ENCODE peak calls at places on chromosomes 6 and 20, in seven cellular contexts. One of them, this sample, is unnamed.

GRCh38 chr6:102485480-102485879 is 1092.0 kb downstream of the GRIK2 start:
- DNase-seq in chondrocyte: no peak
- DNase-seq in iris pigment epithelial cell: no peak
- DNase-seq in cerebellum: no peak
- DNase-seq in effector memory CD8-positive, alpha-beta T cell: no peak
- DNase-seq in activated naive CD8-positive, alpha-beta T cell treated with anti-CD3 and anti-CD28 coated beads, Interleukin-2, amount 50 U/mL, for 24 hours: no peak
- DNase-seq in caudate nucleus: no peak
- DNase-seq in this sample: no peak

GRCh38 chr20:19690462-19690861 is 67.6 kb upstream of the RIN2 start:
- DNase-seq in chondrocyte: no peak
- DNase-seq in iris pigment epithelial cell: no peak
- DNase-seq in cerebellum: no peak
- DNase-seq in effector memory CD8-positive, alpha-beta T cell: no peak
- DNase-seq in activated naive CD8-positive, alpha-beta T cell treated with anti-CD3 and anti-CD28 coated beads, Interleukin-2, amount 50 U/mL, for 24 hours: no peak
- DNase-seq in caudate nucleus: no peak
- DNase-seq in this sample: no peak

GRCh38 chr20:35490736-35491181 is 35.4 kb downstream of the CEP250 start:
- DNase-seq in chondrocyte: no peak
- DNase-seq in iris pigment epithelial cell: no peak
- DNase-seq in cerebellum: no peak
- DNase-seq in effector memory CD8-positive, alpha-beta T cell: peak; percentile 50
- DNase-seq in activated naive CD8-positive, alpha-beta T cell treated with anti-CD3 and anti-CD28 coated beads, Interleukin-2, amount 50 U/mL, for 24 hours: peak; percentile 63
- DNase-seq in caudate nucleus: peak; percentile 10
- DNase-seq in this sample: no peak

GRCh38 chr6:157222201-157222981 is 100.9 kb downstream of the TMEM242 start:
- DNase-seq in chondrocyte: no peak
- DNase-seq in iris pigment epithelial cell: no peak
- DNase-seq in cerebellum: no peak
- DNase-seq in effector memory CD8-positive, alpha-beta T cell: no peak
- DNase-seq in activated naive CD8-positive, alpha-beta T cell treated with anti-CD3 and anti-CD28 coated beads, Interleukin-2, amount 50 U/mL, for 24 hours: no peak
- DNase-seq in caudate nucleus: no peak
- DNase-seq in this sample: peak; percentile 58

GRCh38 chr20:58268936-58269619 is 40.4 kb upstream of the RAB22A start:
- DNase-seq in chondrocyte: no peak
- DNase-seq in iris pigment epithelial cell: peak; percentile 36
- DNase-seq in cerebellum: no peak
- DNase-seq in effector memory CD8-positive, alpha-beta T cell: no peak
- DNase-seq in activated naive CD8-positive, alpha-beta T cell treated with anti-CD3 and anti-CD28 coated beads, Interleukin-2, amount 50 U/mL, for 24 hours: peak; percentile 27
- DNase-seq in caudate nucleus: no peak
- DNase-seq in this sample: no peak

GRCh38 chr6:133707456-133707855 is 181.5 kb upstream of the TCF21 start:
- DNase-seq in chondrocyte: no peak
- DNase-seq in iris pigment epithelial cell: peak; percentile 98
- DNase-seq in cerebellum: peak; percentile 80
- DNase-seq in effector memory CD8-positive, alpha-beta T cell: no peak
- DNase-seq in activated naive CD8-positive, alpha-beta T cell treated with anti-CD3 and anti-CD28 coated beads, Interleukin-2, amount 50 U/mL, for 24 hours: no peak
- DNase-seq in caudate nucleus: no peak
- DNase-seq in this sample: no peak

GRCh38 chr6:39617520-39617919 is 107.7 kb downstream of the KIF6 start:
- DNase-seq in chondrocyte: no peak
- DNase-seq in iris pigment epithelial cell: no peak
- DNase-seq in cerebellum: no peak
- DNase-seq in effector memory CD8-positive, alpha-beta T cell: no peak
- DNase-seq in activated naive CD8-positive, alpha-beta T cell treated with anti-CD3 and anti-CD28 coated beads, Interleukin-2, amount 50 U/mL, for 24 hours: no peak
- DNase-seq in caudate nucleus: no peak
- DNase-seq in this sample: no peak

GRCh38 chr20:7744411-7744810 is 195.8 kb downstream of the HAO1 start:
- DNase-seq in chondrocyte: no peak
- DNase-seq in iris pigment epithelial cell: peak; percentile 83
- DNase-seq in cerebellum: no peak
- DNase-seq in effector memory CD8-positive, alpha-beta T cell: no peak
- DNase-seq in activated naive CD8-positive, alpha-beta T cell treated with anti-CD3 and anti-CD28 coated beads, Interleukin-2, amount 50 U/mL, for 24 hours: no peak
- DNase-seq in caudate nucleus: no peak
- DNase-seq in this sample: no peak

GRCh38 chr6:141653590-141653989 is 479.1 kb upstream of the GJE1 start:
- DNase-seq in chondrocyte: no peak
- DNase-seq in iris pigment epithelial cell: no peak
- DNase-seq in cerebellum: no peak
- DNase-seq in effector memory CD8-positive, alpha-beta T cell: no peak
- DNase-seq in activated naive CD8-positive, alpha-beta T cell treated with anti-CD3 and anti-CD28 coated beads, Interleukin-2, amount 50 U/mL, for 24 hours: no peak
- DNase-seq in caudate nucleus: no peak
- DNase-seq in this sample: no peak

GRCh38 chr6:19137419-19138035 is 699.6 kb upstream of the ID4 start:
- DNase-seq in chondrocyte: no peak
- DNase-seq in iris pigment epithelial cell: no peak
- DNase-seq in cerebellum: no peak
- DNase-seq in effector memory CD8-positive, alpha-beta T cell: no peak
- DNase-seq in activated naive CD8-positive, alpha-beta T cell treated with anti-CD3 and anti-CD28 coated beads, Interleukin-2, amount 50 U/mL, for 24 hours: no peak
- DNase-seq in caudate nucleus: no peak
- DNase-seq in this sample: no peak

GRCh38 chr6:157989541-157990289 is 8.1 kb downstream of the SYNJ2 start:
- DNase-seq in chondrocyte: no peak
- DNase-seq in iris pigment epithelial cell: peak; percentile 63
- DNase-seq in cerebellum: peak; percentile 91
- DNase-seq in effector memory CD8-positive, alpha-beta T cell: no peak
- DNase-seq in activated naive CD8-positive, alpha-beta T cell treated with anti-CD3 and anti-CD28 coated beads, Interleukin-2, amount 50 U/mL, for 24 hours: no peak
- DNase-seq in caudate nucleus: peak; percentile 16
- DNase-seq in this sample: peak; percentile 68

This sample was measured in upper lobe of right lung.